ENCODE peak calls at places on chromosomes 13 and 19, in seven cellular contexts. O is stomach, Q is esophagus muscularis mucosa, D is suprapubic skin, Y is breast epithelium, K is transverse colon, G is GM23338. V is an unnamed sample. For H3K4me1, the result is how much of the 10 kb centered on the place peaks cover.

GRCh38 chr13:39364797-39365468 is 238.1 kb downstream of the LHFPL6 start:
- DNase-seq in O (no peak), Q (no peak), D (no peak), Y (no peak), K (no peak), G (peak), V (no peak)

GRCh38 chr13:76875256-76875655 is 10.9 kb downstream of the KCTD12 start:
- DNase-seq in O (no peak), Q (no peak), D (no peak), Y (no peak), K (no peak), G (no peak), V (no peak)

GRCh38 chr19:45677351-45678230 is 9.6 kb downstream of the GIPR start:
- DNase-seq in O (peak), Q (no peak), D (peak), Y (peak), K (peak), G (peak), V (peak)

GRCh38 chr13:114112826-114113322 is 19.5 kb downstream of the RASA3 start:
- DNase-seq in O (no peak), Q (no peak), D (no peak), Y (no peak), K (peak), G (peak), V (no peak)

GRCh38 chr19:862529-863304 is 3.3 kb downstream of the CFD start:
- DNase-seq in O (peak), Q (no peak), D (no peak), Y (peak), K (peak), G (peak), V (no peak)

GRCh38 chr19:49403404-49404187 is 15.5 kb downstream of the KASH5 start:
- DNase-seq in O (no peak), Q (no peak), D (no peak), Y (no peak), K (no peak), G (peak), V (no peak)

GRCh38 chr19:17655751-17656480 is 32.2 kb downstream of the UNC13A start:
- DNase-seq in O (no peak), Q (no peak), D (no peak), Y (no peak), K (no peak), G (no peak), V (no peak)

GRCh38 chr13:75055296-75055695 is 426.7 kb downstream of the TBC1D4 start:
- DNase-seq in O (no peak), Q (no peak), D (no peak), Y (no peak), K (no peak), G (no peak), V (no peak)

GRCh38 chr19:40507892-40508291 is 41.1 kb downstream of the SPTBN4 start:
- DNase-seq in O (no peak), Q (no peak), D (no peak), Y (no peak), K (no peak), G (peak), V (no peak)

GRCh38 chr13:36369268-36370107 is 23.3 kb upstream of the SPART start:
- DNase-seq in O (no peak), Q (no peak), D (no peak), Y (no peak), K (no peak), G (no peak), V (no peak)

GRCh38 chr13:26896986-26897668 is 136.5 kb upstream of the GPR12 start:
- DNase-seq in O (no peak), Q (no peak), D (no peak), Y (no peak), K (no peak), G (no peak), V (no peak)

GRCh38 chr13:26221399-26221720 is 754 bp downstream of the RNF6 start:
- DNase-seq in O (no peak), Q (no peak), D (no peak), Y (no peak), K (no peak), G (no peak), V (no peak)

GRCh38 chr19:35612559-35613321 is at the start of gene HAUS5:
- DNase-seq in O (peak), Q (peak), D (peak), Y (peak), K (peak), G (peak), V (peak)

GRCh38 chr13:98397221-98397620 is 179.7 kb downstream of the STK24 start:
- DNase-seq in O (no peak), Q (no peak), D (no peak), Y (no peak), K (no peak), G (no peak), V (no peak)

GRCh38 chr13:85230754-85231153 is 568.5 kb downstream of the SLITRK6 start:
- DNase-seq in O (no peak), Q (no peak), D (no peak), Y (no peak), K (no peak), G (no peak), V (no peak)

GRCh38 chr13:95607363-95607762 is 37.1 kb downstream of the DZIP1 start:
- DNase-seq in O (no peak), Q (no peak), D (no peak), Y (no peak), K (no peak), G (no peak), V (no peak)

GRCh38 chr19:7010722-7011593 is 10.3 kb downstream of the MBD3L2B start:
- DNase-seq in O (no peak), Q (no peak), D (no peak), Y (no peak), K (no peak), G (no peak), V (no peak)

GRCh38 chr13:83907196-83907989 is 25.1 kb upstream of the SLITRK1 start:
- DNase-seq in O (no peak), Q (no peak), D (no peak), Y (no peak), K (no peak), G (no peak), V (no peak)

GRCh38 chr19:6699935-6700334 is 20.5 kb downstream of the C3 start:
- DNase-seq in O (no peak), Q (no peak), D (no peak), Y (no peak), K (no peak), G (no peak), V (no peak)

GRCh38 chr19:55391191-55391670 is 5.5 kb downstream of the RPL28 start:
- DNase-seq in O (no peak), Q (no peak), D (no peak), Y (no peak), K (no peak), G (no peak), V (no peak)
- TF ChIP-seq POLR2AphosphoS5 in O (no peak), Q (no peak), D (no peak), Y (no peak), K (no peak), G (no peak), V (no peak)

DNA sequence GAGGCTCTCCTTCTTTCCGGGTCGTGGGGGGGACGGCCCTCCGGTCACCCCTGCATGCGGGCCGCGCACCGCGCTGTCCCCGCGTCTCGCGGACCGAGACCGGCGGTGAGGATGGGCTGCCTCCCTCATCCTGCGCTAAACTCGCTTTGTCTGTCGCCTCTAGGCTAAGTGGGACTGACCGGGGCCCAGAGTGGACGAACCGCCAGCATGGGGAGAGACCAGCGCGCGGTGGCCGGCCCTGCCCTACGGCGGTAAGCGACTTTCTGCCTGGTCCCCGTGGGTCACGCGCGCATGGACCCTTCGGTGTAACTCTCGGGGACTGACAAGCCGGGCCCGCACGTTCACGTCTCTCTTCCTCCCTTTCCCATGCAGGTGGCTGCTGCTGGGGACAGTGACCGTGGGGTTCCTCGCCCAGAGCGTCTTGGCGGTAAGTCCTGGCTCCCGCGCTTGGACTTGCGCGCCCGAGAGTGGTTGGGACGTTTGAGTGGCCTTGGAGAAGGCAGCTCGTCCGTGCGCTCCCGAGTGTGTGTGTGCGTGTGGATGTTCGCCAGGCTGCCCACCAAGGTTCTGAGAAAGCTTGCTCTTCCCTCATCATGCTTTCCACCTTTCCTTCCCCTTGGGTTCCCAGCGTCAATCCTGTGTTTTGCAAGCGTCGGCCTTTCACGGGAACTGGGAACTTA is 753 bp downstream of the COL4A2 start:
- DNase-seq in O (no peak), Q (no peak), D (no peak), Y (peak), K (no peak), G (peak), V (no peak)
- H3K4me1 ChIP-seq in O (half or more), Q (half or more), D (under half), Y (under half), K (under half), G (under half), V (under half)

GRCh38 chr19:2045501-2046045 is 5.5 kb downstream of the MKNK2 start:
- DNase-seq in O (peak), Q (no peak), D (peak), Y (no peak), K (no peak), G (no peak), V (no peak)
- TF ChIP-seq POLR2AphosphoS5 in O (no peak), Q (no peak), D (no peak), Y (no peak), K (no peak), G (no peak), V (no peak)

DNA sequence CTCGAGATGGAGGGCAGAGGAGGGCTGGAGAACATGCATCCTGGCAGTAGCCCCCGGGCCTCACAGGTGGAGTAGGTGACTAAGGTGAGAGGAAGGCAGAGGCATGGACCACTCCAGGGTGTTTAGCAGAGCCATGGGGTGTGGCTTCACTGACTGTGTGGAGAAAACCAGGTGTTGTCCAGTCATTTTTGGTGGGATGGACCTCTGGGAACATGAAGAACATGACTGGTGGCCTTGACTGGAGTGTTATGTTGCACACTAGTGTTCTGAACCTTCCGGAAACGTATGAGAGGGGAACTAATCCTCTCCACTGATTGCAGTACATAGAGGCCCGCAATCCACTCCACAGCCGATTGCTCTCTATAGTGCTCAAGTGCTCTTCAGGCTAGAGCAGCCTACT is 16.9 kb downstream of the MED26 start:
- DNase-seq in O (no peak), Q (no peak), D (no peak), Y (no peak), K (no peak), G (no peak), V (no peak)
- H3K4me1 ChIP-seq in O (half or more), Q (half or more), D (half or more), Y (under half), K (under half), G (under half), V (under half)

GRCh38 chr13:80133631-80134083 is 207.3 kb downstream of the SPRY2 start:
- DNase-seq in O (no peak), Q (no peak), D (no peak), Y (no peak), K (peak), G (no peak), V (no peak)
- TF ChIP-seq POLR2AphosphoS5 in O (no peak), Q (no peak), D (no peak), Y (no peak), K (no peak), G (no peak), V (no peak)

V was measured in prostate gland.